ENCODE peak calls at places on chromosomes 6 and 20, in five cellular contexts. One of them, this sample, is unnamed.

GRCh38 chr20:63895886-63896135 is 885 bp downstream of the DNAJC5 start:
- DNase-seq in LNCaP clone FGC: no peak
- DNase-seq in Peyer's patch: no peak
- DNase-seq in OCI-LY7: peak
- DNase-seq in lower leg skin: no peak
- DNase-seq in this sample: no peak

GRCh38 chr6:11994875-11995461 is 17.1 kb upstream of the HIVEP1 start:
- DNase-seq in LNCaP clone FGC: no peak
- DNase-seq in Peyer's patch: no peak
- DNase-seq in OCI-LY7: no peak
- DNase-seq in lower leg skin: no peak
- DNase-seq in this sample: no peak

GRCh38 chr20:25057234-25058050 is 497 bp downstream of the ACSS1 start:
- DNase-seq in LNCaP clone FGC: no peak
- DNase-seq in Peyer's patch: peak
- DNase-seq in OCI-LY7: no peak
- DNase-seq in lower leg skin: peak
- DNase-seq in this sample: peak

GRCh38 chr6:102381203-102381602 is 987.7 kb downstream of the GRIK2 start:
- DNase-seq in LNCaP clone FGC: peak
- DNase-seq in Peyer's patch: no peak
- DNase-seq in OCI-LY7: no peak
- DNase-seq in lower leg skin: no peak
- DNase-seq in this sample: no peak

GRCh38 chr20:42604998-42605970 is 584.4 kb downstream of the PTPRT start:
- DNase-seq in LNCaP clone FGC: no peak
- DNase-seq in Peyer's patch: no peak
- DNase-seq in OCI-LY7: no peak
- DNase-seq in lower leg skin: no peak
- DNase-seq in this sample: no peak

GRCh38 chr6:80469977-80470376 is 363.5 kb downstream of the BCKDHB start:
- DNase-seq in LNCaP clone FGC: no peak
- DNase-seq in Peyer's patch: no peak
- DNase-seq in OCI-LY7: no peak
- DNase-seq in lower leg skin: no peak
- DNase-seq in this sample: no peak

GRCh38 chr20:22796465-22797077 is 212.2 kb upstream of the FOXA2 start:
- DNase-seq in LNCaP clone FGC: no peak
- DNase-seq in Peyer's patch: no peak
- DNase-seq in OCI-LY7: no peak
- DNase-seq in lower leg skin: peak
- DNase-seq in this sample: no peak

GRCh38 chr20:26218301-26218700 is 521.6 kb upstream of the ZNF337 start:
- DNase-seq in LNCaP clone FGC: no peak
- DNase-seq in Peyer's patch: no peak
- DNase-seq in OCI-LY7: no peak
- DNase-seq in lower leg skin: no peak
- DNase-seq in this sample: no peak

GRCh38 chr6:127288705-127289104 is 22.0 kb downstream of the RNF146 start:
- DNase-seq in LNCaP clone FGC: no peak
- DNase-seq in Peyer's patch: no peak
- DNase-seq in OCI-LY7: no peak
- DNase-seq in lower leg skin: no peak
- DNase-seq in this sample: no peak

GRCh38 chr20:6868864-6869263 is 101.4 kb downstream of the BMP2 start:
- DNase-seq in LNCaP clone FGC: no peak
- DNase-seq in Peyer's patch: no peak
- DNase-seq in OCI-LY7: no peak
- DNase-seq in lower leg skin: no peak
- DNase-seq in this sample: no peak

GRCh38 chr6:160430203-160430602 is 82.0 kb downstream of the SLC22A3 start:
- DNase-seq in LNCaP clone FGC: no peak
- DNase-seq in Peyer's patch: no peak
- DNase-seq in OCI-LY7: no peak
- DNase-seq in lower leg skin: no peak
- DNase-seq in this sample: no peak

GRCh38 chr6:14639983-14640599 is 522.5 kb downstream of the CD83 start:
- DNase-seq in LNCaP clone FGC: no peak
- DNase-seq in Peyer's patch: no peak
- DNase-seq in OCI-LY7: no peak
- DNase-seq in lower leg skin: no peak
- DNase-seq in this sample: no peak

GRCh38 chr6:3450888-3451287 is 6.0 kb downstream of the SLC22A23 start:
- DNase-seq in LNCaP clone FGC: no peak
- DNase-seq in Peyer's patch: no peak
- DNase-seq in OCI-LY7: no peak
- DNase-seq in lower leg skin: no peak
- DNase-seq in this sample: no peak
- H3K4me3 ChIP-seq in LNCaP clone FGC: no peak
- H3K4me3 ChIP-seq in Peyer's patch: no peak
- H3K4me3 ChIP-seq in OCI-LY7: no peak
- H3K4me3 ChIP-seq in lower leg skin: no peak
- H3K4me3 ChIP-seq in this sample: no peak

DNA sequence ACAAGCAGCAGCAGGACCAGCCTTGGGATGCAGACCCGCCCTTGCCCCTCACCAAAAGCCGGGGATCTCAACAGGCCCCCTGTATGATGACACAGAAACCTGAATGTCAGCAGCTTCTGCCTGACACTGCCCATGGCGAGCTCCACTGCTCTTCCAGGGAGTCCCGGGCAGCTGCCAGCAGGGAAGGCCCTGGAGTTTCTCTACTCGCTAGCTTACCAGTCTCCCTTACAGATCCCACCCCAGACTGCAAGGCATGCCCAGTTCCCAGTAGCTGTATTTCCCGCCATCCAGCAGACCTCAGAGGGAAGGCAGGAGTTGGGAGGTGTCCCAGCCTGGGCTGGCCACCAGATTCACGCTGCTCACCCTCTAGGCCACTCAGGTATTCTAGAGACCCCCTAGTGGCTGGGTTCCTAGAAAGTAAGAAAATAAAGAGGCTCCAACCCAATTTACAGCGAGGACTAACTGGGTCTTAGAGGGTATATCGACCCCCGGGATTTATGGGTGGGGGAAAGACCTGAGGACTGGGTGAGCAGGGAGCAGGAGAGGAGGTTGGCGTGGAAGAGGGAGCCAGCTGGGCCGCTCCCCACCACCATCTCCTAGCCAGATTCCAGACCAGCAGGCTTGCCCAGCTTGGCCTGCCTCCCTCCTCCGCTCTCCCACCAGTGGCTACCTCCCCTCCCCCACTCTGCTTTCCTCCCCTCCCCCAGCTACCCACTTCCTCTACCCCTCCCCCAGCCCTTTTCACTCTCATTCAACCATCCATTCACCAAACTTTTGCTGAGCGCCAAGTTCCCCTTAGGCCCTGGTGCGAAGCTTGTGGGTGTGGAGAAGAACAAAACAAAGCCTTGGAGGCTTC is 9.7 kb upstream of the HMGA1 start:
- DNase-seq in LNCaP clone FGC: no peak
- DNase-seq in Peyer's patch: no peak
- DNase-seq in OCI-LY7: peak
- DNase-seq in lower leg skin: peak
- DNase-seq in this sample: no peak
- H3K4me3 ChIP-seq in LNCaP clone FGC: no peak
- H3K4me3 ChIP-seq in Peyer's patch: no peak
- H3K4me3 ChIP-seq in OCI-LY7: peak
- H3K4me3 ChIP-seq in lower leg skin: no peak
- H3K4me3 ChIP-seq in this sample: no peak

GRCh38 chr6:108651781-108652227 is 91.1 kb downstream of the FOXO3 start:
- DNase-seq in LNCaP clone FGC: no peak
- DNase-seq in Peyer's patch: no peak
- DNase-seq in OCI-LY7: no peak
- DNase-seq in lower leg skin: no peak
- DNase-seq in this sample: no peak
- H3K4me3 ChIP-seq in LNCaP clone FGC: no peak
- H3K4me3 ChIP-seq in Peyer's patch: no peak
- H3K4me3 ChIP-seq in OCI-LY7: no peak
- H3K4me3 ChIP-seq in lower leg skin: no peak
- H3K4me3 ChIP-seq in this sample: no peak

DNA sequence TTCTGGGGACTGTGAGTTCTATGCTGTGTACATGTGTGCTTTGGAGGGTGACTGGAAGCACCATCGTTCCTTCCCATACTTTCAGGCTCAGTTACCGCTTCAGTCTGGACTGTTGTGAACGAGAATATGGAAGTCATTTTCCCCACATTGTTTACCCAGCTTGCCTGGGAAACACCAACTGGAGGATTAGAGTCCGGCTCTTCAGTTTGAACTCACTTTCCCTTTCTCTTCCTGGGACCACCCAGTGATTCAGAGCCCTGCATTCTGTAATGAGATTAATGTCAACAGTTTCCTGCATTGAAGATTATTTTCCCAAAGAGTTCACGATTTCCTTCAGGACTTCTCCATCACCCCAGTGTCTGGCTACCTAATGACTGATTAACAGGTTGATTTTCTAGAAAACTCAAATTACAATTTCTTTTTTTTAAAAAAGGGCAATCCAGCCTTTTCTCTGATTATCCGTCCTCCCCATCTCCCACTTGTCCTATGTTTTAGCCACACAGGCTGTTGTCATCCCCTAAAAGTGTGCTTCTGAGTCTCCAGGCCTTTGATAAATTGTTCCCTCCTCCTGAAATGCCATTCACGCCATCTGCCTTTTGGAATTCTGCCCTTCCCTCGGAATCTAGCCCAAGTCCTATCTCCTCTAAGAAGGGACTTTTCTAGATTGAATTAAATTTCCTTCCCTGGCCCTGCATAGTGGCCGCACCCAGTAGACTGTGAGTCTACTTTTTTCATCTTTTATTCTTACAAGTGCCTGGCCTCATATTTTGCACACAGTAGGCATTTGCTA is 3.3 kb upstream of the TAGAP start:
- DNase-seq in LNCaP clone FGC: no peak
- DNase-seq in Peyer's patch: no peak
- DNase-seq in OCI-LY7: no peak
- DNase-seq in lower leg skin: no peak
- DNase-seq in this sample: no peak
- H3K4me3 ChIP-seq in LNCaP clone FGC: no peak
- H3K4me3 ChIP-seq in Peyer's patch: no peak
- H3K4me3 ChIP-seq in OCI-LY7: no peak
- H3K4me3 ChIP-seq in lower leg skin: no peak
- H3K4me3 ChIP-seq in this sample: no peak

GRCh38 chr6:156794963-156795362 is 17.8 kb downstream of the ARID1B start:
- DNase-seq in LNCaP clone FGC: no peak
- DNase-seq in Peyer's patch: no peak
- DNase-seq in OCI-LY7: no peak
- DNase-seq in lower leg skin: no peak
- DNase-seq in this sample: peak

GRCh38 chr6:156794546-156794945 is 17.4 kb downstream of the ARID1B start:
- DNase-seq in LNCaP clone FGC: no peak
- DNase-seq in Peyer's patch: no peak
- DNase-seq in OCI-LY7: no peak
- DNase-seq in lower leg skin: no peak
- DNase-seq in this sample: no peak

GRCh38 chr6:156796627-156797026 is 19.4 kb downstream of the ARID1B start:
- DNase-seq in LNCaP clone FGC: no peak
- DNase-seq in Peyer's patch: no peak
- DNase-seq in OCI-LY7: no peak
- DNase-seq in lower leg skin: no peak
- DNase-seq in this sample: no peak

GRCh38 chr6:156798091-156798735 is 21.0 kb downstream of the ARID1B start:
- DNase-seq in LNCaP clone FGC: no peak
- DNase-seq in Peyer's patch: no peak
- DNase-seq in OCI-LY7: no peak
- DNase-seq in lower leg skin: no peak
- DNase-seq in this sample: no peak

GRCh38 chr6:156795825-156796224 is 18.6 kb downstream of the ARID1B start:
- DNase-seq in LNCaP clone FGC: no peak
- DNase-seq in Peyer's patch: no peak
- DNase-seq in OCI-LY7: no peak
- DNase-seq in lower leg skin: no peak
- DNase-seq in this sample: no peak
- H3K4me3 ChIP-seq in LNCaP clone FGC: no peak
- H3K4me3 ChIP-seq in Peyer's patch: no peak
- H3K4me3 ChIP-seq in OCI-LY7: no peak
- H3K4me3 ChIP-seq in lower leg skin: no peak
- H3K4me3 ChIP-seq in this sample: peak

DNA sequence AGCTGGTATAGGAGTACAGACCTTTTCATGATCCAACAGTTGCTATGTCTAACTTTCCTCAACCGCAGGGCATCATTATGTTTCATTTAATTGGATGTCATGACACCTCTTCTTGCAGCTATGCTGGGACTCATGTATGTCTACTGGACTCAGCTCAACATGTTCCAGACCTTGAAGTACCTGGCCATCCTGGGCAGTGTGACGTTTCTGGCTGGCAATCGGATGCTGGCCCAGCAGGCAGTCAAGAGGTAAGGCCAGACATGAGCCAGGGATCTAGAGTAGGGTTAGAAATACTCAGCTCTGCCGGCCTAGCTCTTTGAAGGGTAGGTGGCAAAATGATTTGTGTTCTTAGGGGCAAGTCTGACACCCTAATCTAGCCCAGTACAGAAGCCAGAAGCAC is 25.2 kb downstream of the GHRH start:
- DNase-seq in LNCaP clone FGC: no peak
- DNase-seq in Peyer's patch: no peak
- DNase-seq in OCI-LY7: no peak
- DNase-seq in lower leg skin: peak
- DNase-seq in this sample: no peak
- H3K4me3 ChIP-seq in LNCaP clone FGC: no peak
- H3K4me3 ChIP-seq in Peyer's patch: no peak
- H3K4me3 ChIP-seq in OCI-LY7: no peak
- H3K4me3 ChIP-seq in lower leg skin: no peak
- H3K4me3 ChIP-seq in this sample: no peak

DNA sequence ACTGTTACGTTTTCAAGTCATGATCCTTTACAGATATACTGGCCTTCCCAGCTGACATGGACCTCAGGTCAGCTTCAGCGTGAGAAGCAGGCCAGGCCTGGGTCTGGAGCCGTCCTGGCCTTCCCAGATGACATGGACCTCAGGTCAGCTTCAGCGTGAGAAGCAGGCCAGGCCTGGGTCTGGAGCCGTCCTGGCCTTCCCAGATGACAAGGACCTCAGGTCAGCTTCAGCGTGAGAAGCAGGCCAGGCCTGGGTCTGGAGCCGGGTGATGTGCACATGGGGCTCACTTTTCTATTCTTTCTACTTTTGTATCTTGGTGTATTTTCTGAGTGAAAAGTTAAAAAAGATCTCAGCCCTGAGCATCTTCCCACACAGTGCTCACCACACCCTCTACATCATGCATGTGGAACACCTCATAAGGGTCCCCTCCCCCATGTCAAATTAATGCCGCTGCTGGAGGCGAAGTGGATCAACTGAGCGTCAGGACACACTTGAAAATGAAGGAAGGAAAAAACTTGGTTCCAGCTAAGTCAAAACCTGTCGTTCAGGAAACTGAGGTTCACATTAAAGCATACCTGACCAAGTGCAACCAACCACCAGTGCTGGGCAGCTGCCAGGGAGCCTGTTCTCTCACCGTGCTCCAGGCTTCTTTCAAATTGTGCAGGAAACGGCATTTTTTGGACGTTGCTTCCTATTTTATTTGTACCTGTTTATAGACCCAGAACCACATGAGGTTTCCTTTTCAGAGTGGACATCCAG is 32.2 kb downstream of the KIF25 start:
- DNase-seq in LNCaP clone FGC: no peak
- DNase-seq in Peyer's patch: no peak
- DNase-seq in OCI-LY7: no peak
- DNase-seq in lower leg skin: peak
- DNase-seq in this sample: no peak
- H3K4me3 ChIP-seq in LNCaP clone FGC: no peak
- H3K4me3 ChIP-seq in Peyer's patch: no peak
- H3K4me3 ChIP-seq in OCI-LY7: no peak
- H3K4me3 ChIP-seq in lower leg skin: no peak
- H3K4me3 ChIP-seq in this sample: no peak